ENCODE peak calls at places on chromosome 16, in six cellular contexts. One of them, this sample, is unnamed.

GRCh38 chr16:69273009-69273408 is 38.1 kb upstream of the VPS4A start:
- DNase-seq in H1: no peak
- DNase-seq in GM12891: no peak
- DNase-seq in tibial nerve: no peak
- DNase-seq in endothelial cell of umbilical vein: no peak
- DNase-seq in lower leg skin: no peak
- DNase-seq in this sample: no peak

GRCh38 chr16:73023752-73024570 is 24.0 kb downstream of the ZFHX3 start:
- DNase-seq in endothelial cell of umbilical vein: no peak
- DNase-seq in H1: no peak
- DNase-seq in GM12891: no peak
- DNase-seq in tibial nerve: no peak
- DNase-seq in lower leg skin: peak
- DNase-seq in this sample: no peak

GRCh38 chr16:25135239-25135878 is 23.8 kb downstream of the LCMT1 start:
- DNase-seq in lower leg skin: no peak
- DNase-seq in GM12891: no peak
- DNase-seq in endothelial cell of umbilical vein: no peak
- DNase-seq in H1: no peak
- DNase-seq in tibial nerve: no peak
- DNase-seq in this sample: peak

GRCh38 chr16:67843343-67843765 is 1.2 kb downstream of the THAP11 start:
- DNase-seq in GM12891: no peak
- DNase-seq in lower leg skin: peak
- DNase-seq in H1: no peak
- DNase-seq in tibial nerve: no peak
- DNase-seq in endothelial cell of umbilical vein: no peak
- DNase-seq in this sample: no peak

GRCh38 chr16:23768581-23768980 is 13.8 kb downstream of the CHP2 start:
- DNase-seq in lower leg skin: no peak
- DNase-seq in endothelial cell of umbilical vein: no peak
- DNase-seq in tibial nerve: no peak
- DNase-seq in GM12891: no peak
- DNase-seq in H1: no peak
- DNase-seq in this sample: no peak

GRCh38 chr16:54591816-54592246 is 305.2 kb upstream of the IRX3 start:
- DNase-seq in endothelial cell of umbilical vein: no peak
- DNase-seq in GM12891: no peak
- DNase-seq in tibial nerve: no peak
- DNase-seq in H1: peak
- DNase-seq in lower leg skin: no peak
- DNase-seq in this sample: no peak

GRCh38 chr16:4053663-4054479 is 62.4 kb downstream of the ADCY9 start:
- DNase-seq in GM12891: no peak
- DNase-seq in H1: no peak
- DNase-seq in endothelial cell of umbilical vein: peak
- DNase-seq in lower leg skin: peak
- DNase-seq in tibial nerve: peak
- DNase-seq in this sample: no peak

GRCh38 chr16:2979669-2980226 is 498 bp downstream of the PKMYT1 start:
- DNase-seq in lower leg skin: no peak
- DNase-seq in H1: no peak
- DNase-seq in GM12891: no peak
- DNase-seq in tibial nerve: no peak
- DNase-seq in endothelial cell of umbilical vein: no peak
- DNase-seq in this sample: peak

GRCh38 chr16:87571868-87572244 is 30.5 kb upstream of the JPH3 start:
- DNase-seq in endothelial cell of umbilical vein: no peak
- DNase-seq in GM12891: no peak
- DNase-seq in H1: no peak
- DNase-seq in tibial nerve: no peak
- DNase-seq in lower leg skin: no peak
- DNase-seq in this sample: no peak

GRCh38 chr16:29863669-29863984 is 601 bp upstream of the CDIPT start:
- DNase-seq in lower leg skin: no peak
- DNase-seq in H1: no peak
- DNase-seq in tibial nerve: no peak
- DNase-seq in GM12891: no peak
- DNase-seq in endothelial cell of umbilical vein: no peak
- DNase-seq in this sample: no peak

GRCh38 chr16:7025616-7026190 is 306.9 kb upstream of the RBFOX1 start:
- DNase-seq in endothelial cell of umbilical vein: no peak
- DNase-seq in tibial nerve: peak
- DNase-seq in H1: peak
- DNase-seq in GM12891: peak
- DNase-seq in lower leg skin: peak
- DNase-seq in this sample: peak

GRCh38 chr16:73027655-73028220 is 20.2 kb downstream of the ZFHX3 start:
- DNase-seq in endothelial cell of umbilical vein: no peak
- DNase-seq in GM12891: no peak
- DNase-seq in lower leg skin: no peak
- DNase-seq in H1: no peak
- DNase-seq in tibial nerve: no peak
- DNase-seq in this sample: no peak

GRCh38 chr16:3101018-3101840 is 2.1 kb upstream of the ZSCAN10 start:
- DNase-seq in GM12891: peak
- DNase-seq in lower leg skin: no peak
- DNase-seq in endothelial cell of umbilical vein: peak
- DNase-seq in H1: no peak
- DNase-seq in tibial nerve: no peak
- DNase-seq in this sample: peak

GRCh38 chr16:1089822-1090619 is 6.0 kb downstream of the C1QTNF8 start:
- DNase-seq in endothelial cell of umbilical vein: no peak
- DNase-seq in GM12891: no peak
- DNase-seq in H1: no peak
- DNase-seq in lower leg skin: no peak
- DNase-seq in tibial nerve: no peak
- DNase-seq in this sample: no peak

DNA sequence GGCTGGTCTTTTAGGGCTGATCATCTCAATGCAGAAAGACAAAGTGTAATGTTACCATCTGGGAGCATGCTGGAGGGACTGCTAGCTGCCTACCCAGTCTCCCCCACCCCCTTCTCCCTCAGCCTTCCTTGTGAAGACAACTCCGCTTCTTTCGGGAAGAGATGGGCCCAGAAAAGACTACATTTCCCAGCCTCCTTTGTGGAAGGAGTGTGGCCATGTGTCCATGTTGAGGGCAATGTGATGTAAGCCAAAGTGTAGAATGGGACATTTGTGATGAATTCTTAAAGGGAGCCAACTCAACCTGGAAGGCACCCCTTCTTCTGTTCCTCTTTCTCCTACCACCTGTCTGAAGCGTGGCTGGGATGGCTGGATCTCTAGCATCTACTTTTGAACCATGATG is 16.3 kb downstream of the ABCC12 start:
- DNase-seq in lower leg skin: no peak
- DNase-seq in endothelial cell of umbilical vein: no peak
- DNase-seq in GM12891: no peak
- DNase-seq in H1: no peak
- DNase-seq in tibial nerve: no peak
- DNase-seq in this sample: no peak
- TF ChIP-seq POLR2A in lower leg skin: no peak
- TF ChIP-seq POLR2A in endothelial cell of umbilical vein: no peak
- TF ChIP-seq POLR2A in GM12891: no peak
- TF ChIP-seq POLR2A in H1: no peak
- TF ChIP-seq POLR2A in tibial nerve: no peak
- TF ChIP-seq POLR2A in this sample: no peak

GRCh38 chr16:14106961-14107360 is 35.8 kb downstream of the MRTFB start:
- DNase-seq in endothelial cell of umbilical vein: no peak
- DNase-seq in lower leg skin: no peak
- DNase-seq in H1: no peak
- DNase-seq in GM12891: no peak
- DNase-seq in tibial nerve: no peak
- DNase-seq in this sample: no peak
- TF ChIP-seq POLR2A in endothelial cell of umbilical vein: no peak
- TF ChIP-seq POLR2A in lower leg skin: no peak
- TF ChIP-seq POLR2A in H1: no peak
- TF ChIP-seq POLR2A in GM12891: no peak
- TF ChIP-seq POLR2A in tibial nerve: no peak
- TF ChIP-seq POLR2A in this sample: no peak

GRCh38 chr16:27452569-27453475 is 50.8 kb downstream of the IL21R start:
- DNase-seq in lower leg skin: no peak
- DNase-seq in tibial nerve: no peak
- DNase-seq in H1: no peak
- DNase-seq in GM12891: no peak
- DNase-seq in endothelial cell of umbilical vein: no peak
- DNase-seq in this sample: no peak
- TF ChIP-seq POLR2A in lower leg skin: no peak
- TF ChIP-seq POLR2A in tibial nerve: no peak
- TF ChIP-seq POLR2A in H1: no peak
- TF ChIP-seq POLR2A in GM12891: peak
- TF ChIP-seq POLR2A in endothelial cell of umbilical vein: no peak
- TF ChIP-seq POLR2A in this sample: no peak

DNA sequence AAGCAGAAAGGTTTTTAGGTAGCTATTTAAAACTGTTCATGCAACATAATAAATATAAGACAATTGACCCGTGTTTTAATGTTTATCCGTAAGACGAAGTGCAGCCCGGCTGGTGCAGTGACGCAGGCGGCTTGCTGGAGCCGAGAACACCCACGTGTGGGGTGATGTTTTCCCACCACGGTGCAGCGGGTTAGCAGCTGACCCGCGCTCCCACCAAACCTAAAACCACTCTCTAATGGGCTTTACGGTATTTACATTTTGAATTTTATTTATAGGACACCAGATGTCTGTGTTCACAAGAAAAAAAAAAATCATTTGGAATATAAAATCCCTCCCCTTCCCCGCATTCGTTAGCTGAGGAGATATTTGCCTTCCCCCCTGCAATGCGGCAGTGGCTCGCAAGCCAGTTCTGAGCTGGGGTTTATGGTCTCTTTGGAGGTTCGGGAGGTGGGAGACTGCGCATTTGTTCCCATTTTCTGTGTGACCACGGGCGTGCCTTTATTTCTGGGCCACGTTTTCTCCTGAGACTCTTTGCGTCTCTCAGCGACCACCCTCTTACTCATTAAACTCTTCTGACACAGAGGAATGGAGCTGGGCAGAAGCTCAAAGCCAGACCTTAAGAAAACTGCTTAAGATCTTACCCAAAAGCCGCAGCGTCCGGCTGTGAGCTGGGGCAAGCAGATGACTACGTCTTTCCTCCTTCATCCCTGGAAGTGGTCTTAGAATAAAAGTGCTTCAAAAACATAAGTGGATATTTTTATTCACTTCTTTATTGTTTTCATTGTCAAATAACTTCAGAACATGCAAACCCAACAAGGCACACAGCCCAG is 301.1 kb downstream of the IRF8 start:
- DNase-seq in lower leg skin: peak
- DNase-seq in GM12891: no peak
- DNase-seq in H1: no peak
- DNase-seq in tibial nerve: no peak
- DNase-seq in endothelial cell of umbilical vein: no peak
- DNase-seq in this sample: no peak
- TF ChIP-seq POLR2A in lower leg skin: no peak
- TF ChIP-seq POLR2A in GM12891: no peak
- TF ChIP-seq POLR2A in H1: no peak
- TF ChIP-seq POLR2A in tibial nerve: no peak
- TF ChIP-seq POLR2A in endothelial cell of umbilical vein: no peak
- TF ChIP-seq POLR2A in this sample: no peak

GRCh38 chr16:89897204-89897603 is 21.5 kb upstream of the MC1R start:
- DNase-seq in endothelial cell of umbilical vein: no peak
- DNase-seq in tibial nerve: no peak
- DNase-seq in H1: no peak
- DNase-seq in GM12891: no peak
- DNase-seq in lower leg skin: no peak
- DNase-seq in this sample: no peak

GRCh38 chr16:89900885-89901284 is 17.8 kb upstream of the MC1R start:
- DNase-seq in endothelial cell of umbilical vein: no peak
- DNase-seq in tibial nerve: no peak
- DNase-seq in lower leg skin: no peak
- DNase-seq in H1: no peak
- DNase-seq in GM12891: no peak
- DNase-seq in this sample: no peak

GRCh38 chr16:89898201-89898967 is 20.3 kb upstream of the MC1R start:
- DNase-seq in GM12891: no peak
- DNase-seq in lower leg skin: no peak
- DNase-seq in tibial nerve: no peak
- DNase-seq in endothelial cell of umbilical vein: no peak
- DNase-seq in H1: no peak
- DNase-seq in this sample: no peak

GRCh38 chr16:89902980-89903379 is 15.7 kb upstream of the MC1R start:
- DNase-seq in lower leg skin: no peak
- DNase-seq in GM12891: no peak
- DNase-seq in tibial nerve: no peak
- DNase-seq in H1: no peak
- DNase-seq in endothelial cell of umbilical vein: no peak
- DNase-seq in this sample: no peak

GRCh38 chr16:89899879-89900481 is 18.7 kb upstream of the MC1R start:
- DNase-seq in endothelial cell of umbilical vein: no peak
- DNase-seq in lower leg skin: no peak
- DNase-seq in H1: no peak
- DNase-seq in tibial nerve: no peak
- DNase-seq in GM12891: no peak
- DNase-seq in this sample: no peak
- TF ChIP-seq POLR2A in endothelial cell of umbilical vein: no peak
- TF ChIP-seq POLR2A in lower leg skin: no peak
- TF ChIP-seq POLR2A in H1: no peak
- TF ChIP-seq POLR2A in tibial nerve: no peak
- TF ChIP-seq POLR2A in GM12891: no peak
- TF ChIP-seq POLR2A in this sample: no peak

GRCh38 chr16:52376677-52377300 is 170.2 kb downstream of the TOX3 start:
- DNase-seq in lower leg skin: no peak
- DNase-seq in GM12891: no peak
- DNase-seq in tibial nerve: no peak
- DNase-seq in H1: no peak
- DNase-seq in endothelial cell of umbilical vein: no peak
- DNase-seq in this sample: no peak
- TF ChIP-seq POLR2A in lower leg skin: no peak
- TF ChIP-seq POLR2A in GM12891: no peak
- TF ChIP-seq POLR2A in tibial nerve: no peak
- TF ChIP-seq POLR2A in H1: no peak
- TF ChIP-seq POLR2A in endothelial cell of umbilical vein: no peak
- TF ChIP-seq POLR2A in this sample: no peak

DNA sequence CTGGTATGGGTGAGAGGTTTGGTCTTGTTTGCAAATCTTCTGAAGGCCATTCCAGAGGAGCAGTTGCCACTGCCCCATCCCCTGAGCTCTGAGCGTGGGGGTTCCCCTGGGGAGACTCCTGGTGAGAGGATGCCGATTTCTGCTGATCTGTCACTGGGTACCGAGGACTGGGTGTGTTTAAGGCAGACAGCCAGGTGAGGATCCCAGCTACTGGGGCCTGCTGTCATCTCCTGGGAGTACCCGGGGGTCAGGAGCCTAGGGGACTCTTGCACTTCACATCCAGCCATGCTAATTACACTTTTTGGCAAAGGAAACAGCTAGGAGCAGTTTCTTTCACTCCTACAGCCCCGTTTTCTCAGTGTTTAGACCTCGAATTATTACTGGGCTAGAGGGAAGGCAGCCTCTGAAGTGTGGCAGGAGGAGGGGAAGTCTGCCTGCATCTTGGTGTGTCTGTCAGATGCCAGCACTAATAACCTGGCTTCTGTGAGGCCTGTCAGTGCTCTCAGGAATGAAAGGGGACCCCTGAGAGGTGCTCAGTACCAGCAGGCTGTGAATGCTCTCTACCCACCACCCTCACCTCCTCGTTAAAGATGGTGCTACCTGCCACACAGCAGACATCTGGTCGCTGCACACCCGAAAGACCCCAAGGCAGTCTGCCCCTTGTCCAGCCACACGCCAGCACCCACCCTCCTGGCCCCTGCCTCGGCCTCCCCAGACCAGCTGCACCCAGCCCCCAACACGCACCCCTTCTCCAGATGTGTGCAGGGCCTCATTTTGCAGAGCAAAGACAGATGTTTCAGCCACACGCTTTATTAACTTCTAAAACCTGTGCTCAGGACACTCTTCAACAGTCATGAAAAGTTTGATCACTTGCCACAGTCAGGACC is 43.2 kb downstream of the SNX20 start:
- DNase-seq in H1: no peak
- DNase-seq in tibial nerve: no peak
- DNase-seq in GM12891: no peak
- DNase-seq in lower leg skin: no peak
- DNase-seq in endothelial cell of umbilical vein: no peak
- DNase-seq in this sample: no peak
- TF ChIP-seq POLR2A in H1: no peak
- TF ChIP-seq POLR2A in tibial nerve: no peak
- TF ChIP-seq POLR2A in GM12891: no peak
- TF ChIP-seq POLR2A in lower leg skin: no peak
- TF ChIP-seq POLR2A in endothelial cell of umbilical vein: no peak
- TF ChIP-seq POLR2A in this sample: no peak

This sample was measured in erythroblast.